ENCODE peak calls at places on chromosomes 11 and 22, in ten cellular contexts. G is right lobe of liver, B is left lung, E is natural killer cell, V is gastrocnemius medialis, A is heart right ventricle, J is heart left ventricle, L is lower lobe of right lung, H is mucosa of descending colon, Y is Panc1. D is an unnamed sample.

GRCh38 chr11:47656284-47656915 is 14.0 kb upstream of the MTCH2 start:
- ATAC-seq in G (no peak), B (no peak), E (no peak), V (no peak), A (no peak), J (no peak), L (no peak), H (no peak), Y (no peak), D (no peak)

GRCh38 chr11:115939104-115939503 is 434.9 kb upstream of the CADM1 start:
- ATAC-seq in G (no peak), B (no peak), E (no peak), V (no peak), A (peak; percentile 65), J (peak; percentile 76), L (no peak), H (no peak), Y (no peak), D (peak; percentile 21)

GRCh38 chr11:113473983-113474361 is 1.2 kb downstream of the DRD2 start:
- ATAC-seq in G (no peak), B (no peak), E (no peak), V (no peak), A (no peak), J (no peak), L (no peak), H (no peak), Y (peak; percentile 18), D (no peak)

GRCh38 chr22:19874307-19875060 is 19.8 kb upstream of the GNB1L start:
- ATAC-seq in G (no peak), B (peak; percentile 89), E (no peak), V (no peak), A (peak; percentile 11), J (peak; percentile 35), L (peak; percentile 85), H (peak; percentile 19), Y (no peak), D (no peak)

GRCh38 chr11:1270476-1270875 is 39.0 kb downstream of the TOLLIP start:
- ATAC-seq in G (no peak), B (no peak), E (no peak), V (no peak), A (no peak), J (no peak), L (peak; percentile 19), H (peak; percentile 15), Y (peak; percentile 6), D (no peak)

GRCh38 chr11:113556036-113556435 is 80.8 kb upstream of the DRD2 start:
- ATAC-seq in G (no peak), B (no peak), E (no peak), V (no peak), A (no peak), J (no peak), L (no peak), H (no peak), Y (no peak), D (no peak)

GRCh38 chr22:30186048-30186447 is 60.5 kb downstream of the LIF start:
- ATAC-seq in G (no peak), B (no peak), E (no peak), V (no peak), A (no peak), J (no peak), L (no peak), H (no peak), Y (no peak), D (no peak)

GRCh38 chr11:78740175-78741161 is 165.8 kb upstream of the NARS2 start:
- ATAC-seq in G (no peak), B (no peak), E (no peak), V (no peak), A (no peak), J (no peak), L (no peak), H (peak; percentile 65), Y (no peak), D (no peak)

GRCh38 chr22:37998543-37998942 is 14.2 kb upstream of the SOX10 start:
- ATAC-seq in G (no peak), B (no peak), E (no peak), V (no peak), A (no peak), J (peak; percentile 13), L (no peak), H (no peak), Y (no peak), D (no peak)

GRCh38 chr11:65478411-65479183 is 20.2 kb upstream of the MALAT1 start:
- ATAC-seq in G (peak; percentile 8), B (peak; percentile 7), E (no peak), V (peak; percentile 10), A (peak; percentile 58), J (peak; percentile 61), L (peak; percentile 22), H (peak; percentile 29), Y (peak; percentile 11), D (peak; percentile 4)

GRCh38 chr22:21623402-21623970 is 6.3 kb downstream of the YDJC start:
- ATAC-seq in G (no peak), B (no peak), E (no peak), V (no peak), A (no peak), J (no peak), L (no peak), H (no peak), Y (no peak), D (no peak)

GRCh38 chr11:44733877-44734276 is 7.1 kb downstream of the TSPAN18 start:
- ATAC-seq in G (no peak), B (no peak), E (no peak), V (no peak), A (peak; percentile 44), J (peak; percentile 22), L (no peak), H (no peak), Y (no peak), D (no peak)

GRCh38 chr11:125679397-125679796 is 1.2 kb downstream of the ACRV1 start:
- ATAC-seq in G (no peak), B (no peak), E (no peak), V (no peak), A (no peak), J (no peak), L (no peak), H (no peak), Y (no peak), D (no peak)
- TF ChIP-seq CTCF in G (peak; percentile 5), B (no peak), E (no peak), V (no peak), A (no peak), J (no peak), L (no peak), H (no peak), Y (peak; percentile 51), D (no peak)

DNA sequence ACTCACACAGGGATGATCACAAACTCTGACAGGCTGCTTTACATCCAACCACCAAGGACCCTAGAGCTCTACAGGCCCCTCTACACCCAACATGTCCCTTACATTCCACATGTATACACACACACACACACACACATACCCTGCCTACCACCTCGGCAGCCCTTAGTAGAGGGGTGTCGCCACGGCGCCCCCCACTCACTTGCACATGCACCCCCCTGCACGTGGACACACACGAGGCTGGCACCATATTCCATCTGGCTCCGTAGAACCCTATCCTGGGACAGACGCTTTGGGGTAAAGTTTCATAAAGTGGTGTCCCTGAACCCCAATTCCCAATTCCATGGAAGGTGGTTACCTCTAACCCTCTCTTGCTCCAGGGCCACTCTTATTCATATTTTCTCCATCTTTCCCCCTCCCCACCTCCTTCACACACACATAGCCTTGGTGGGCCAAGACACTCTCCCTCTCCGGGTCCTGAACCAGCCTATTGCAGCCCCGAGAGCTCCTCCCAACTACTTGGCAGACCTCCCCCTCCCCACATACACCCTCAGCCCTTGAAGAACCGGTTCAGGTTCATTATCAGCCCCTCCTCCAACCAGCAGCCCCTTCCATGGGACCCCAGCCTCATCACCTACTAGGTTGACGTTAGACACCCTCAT is 809 bp downstream of the PDE2A start:
- ATAC-seq in G (no peak), B (no peak), E (no peak), V (no peak), A (no peak), J (no peak), L (no peak), H (no peak), Y (no peak), D (no peak)
- TF ChIP-seq CTCF in G (no peak), B (no peak), E (no peak), V (no peak), A (no peak), J (no peak), L (no peak), H (no peak), Y (no peak), D (no peak)

DNA sequence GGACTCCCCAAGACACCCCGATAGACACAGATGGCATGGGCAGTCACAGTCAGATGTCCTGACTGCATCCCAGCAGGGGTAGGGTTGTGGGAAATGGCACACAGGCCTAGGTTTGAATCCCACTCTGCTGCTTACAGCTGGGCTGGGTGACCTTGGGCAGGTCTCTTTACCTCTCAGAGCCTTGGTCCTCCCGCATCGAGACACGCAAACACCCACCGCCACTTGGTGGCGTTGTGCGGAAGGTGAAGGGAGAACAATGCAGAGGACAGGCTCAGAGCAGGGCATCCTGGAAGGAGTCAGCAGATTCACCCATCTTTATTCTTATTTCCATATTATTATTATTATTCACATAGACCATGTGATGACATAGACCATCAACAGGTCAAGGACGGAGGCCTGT is 140.5 kb downstream of the MIAT start:
- ATAC-seq in G (no peak), B (no peak), E (no peak), V (no peak), A (no peak), J (no peak), L (no peak), H (no peak), Y (no peak), D (no peak)
- TF ChIP-seq CTCF in G (no peak), B (no peak), E (no peak), V (no peak), A (no peak), J (no peak), L (no peak), H (no peak), Y (peak; percentile 52), D (no peak)

GRCh38 chr11:96012086-96012824 is 88.3 kb upstream of the MTMR2 start:
- ATAC-seq in G (peak; percentile 74), B (peak; percentile 90), E (peak; percentile 72), V (peak; percentile 41), A (peak; percentile 91), J (peak; percentile 88), L (peak; percentile 94), H (peak; percentile 99), Y (peak; percentile 90), D (peak; percentile 92)
- TF ChIP-seq CTCF in G (peak; percentile 31), B (peak; percentile 31), E (no peak), V (peak; percentile 11), A (no peak), J (no peak), L (peak; percentile 53), H (peak; percentile 24), Y (peak; percentile 84), D (peak; percentile 73)

GRCh38 chr11:36818410-36818809 is 220.4 kb upstream of the RAG2 start:
- ATAC-seq in G (no peak), B (no peak), E (no peak), V (no peak), A (no peak), J (no peak), L (no peak), H (peak; percentile 49), Y (no peak), D (no peak)
- TF ChIP-seq CTCF in G (peak; percentile 6), B (no peak), E (no peak), V (no peak), A (no peak), J (no peak), L (no peak), H (no peak), Y (peak; percentile 30), D (no peak)

GRCh38 chr22:35542157-35542971 is 1.7 kb downstream of the RASD2 start:
- ATAC-seq in G (no peak), B (no peak), E (no peak), V (no peak), A (no peak), J (no peak), L (no peak), H (no peak), Y (no peak), D (no peak)
- TF ChIP-seq CTCF in G (no peak), B (no peak), E (no peak), V (no peak), A (no peak), J (no peak), L (no peak), H (no peak), Y (no peak), D (no peak)